ENCODE peak calls at places on chromosomes 6 and 20, in nine cellular contexts. M is GM10248, X is NCI-H187 treated with DMSO at 0.1 percent for 48 hours, Q is T-helper 2 cell, R is SHP77, E is substantia nigra, B is mesothelial cell of epicardium, N is Ammon's horn, A is cardiac muscle cell. O is an unnamed sample.

GRCh38 chr6:16681260-16681873 is 79.9 kb downstream of the ATXN1 start:
- DNase-seq in Q (no peak), M (no peak), N (no peak), A (peak), R (no peak), E (no peak), X (peak), B (no peak), O (no peak)

GRCh38 chr6:79784013-79784753 is 153.1 kb downstream of the SH3BGRL2 start:
- DNase-seq in X (no peak), R (no peak), E (no peak), N (no peak), Q (no peak), M (no peak), B (no peak), A (no peak), O (no peak)

GRCh38 chr20:34948030-34948429 is 7.6 kb downstream of the GSS start:
- DNase-seq in E (no peak), M (no peak), B (no peak), Q (no peak), X (no peak), R (no peak), N (no peak), A (no peak), O (no peak)

GRCh38 chr20:21102691-21103311 is 3.4 kb downstream of the LINC00237 start:
- DNase-seq in A (peak), E (peak), X (no peak), B (peak), M (peak), Q (peak), R (no peak), N (peak), O (no peak)

GRCh38 chr6:169809386-169809785 is 58.0 kb downstream of the ERMARD start:
- DNase-seq in N (no peak), M (no peak), A (no peak), E (no peak), X (no peak), Q (no peak), B (peak), R (no peak), O (no peak)

GRCh38 chr20:50070361-50070760 is 42.6 kb downstream of the UBE2V1 start:
- DNase-seq in R (no peak), E (no peak), B (no peak), X (no peak), A (no peak), Q (no peak), N (no peak), M (no peak), O (no peak)

GRCh38 chr20:7399575-7399974 is 540.7 kb downstream of the HAO1 start:
- DNase-seq in X (no peak), E (no peak), B (no peak), A (peak), M (no peak), R (no peak), Q (no peak), N (no peak), O (no peak)

GRCh38 chr20:20561172-20561571 is 151.3 kb downstream of the RALGAPA2 start:
- DNase-seq in R (no peak), X (no peak), B (no peak), M (no peak), A (no peak), Q (no peak), N (no peak), E (no peak), O (no peak)

GRCh38 chr6:111950661-111951426 is 77.6 kb upstream of the FYN start:
- DNase-seq in N (no peak), M (no peak), X (no peak), E (no peak), R (peak), B (no peak), A (no peak), Q (no peak), O (no peak)

GRCh38 chr6:136365781-136366354 is 76.2 kb upstream of the BCLAF1 start:
- DNase-seq in B (no peak), X (no peak), E (peak), A (no peak), R (peak), M (no peak), Q (peak), N (peak), O (no peak)

GRCh38 chr20:56604690-56605089 is 24.4 kb upstream of the TFAP2C start:
- DNase-seq in R (no peak), N (no peak), M (no peak), B (no peak), A (no peak), X (no peak), Q (no peak), E (no peak), O (no peak)

GRCh38 chr6:117194978-117195377 is 70.4 kb upstream of the VGLL2 start:
- DNase-seq in B (no peak), X (no peak), A (no peak), R (peak), M (no peak), Q (no peak), N (peak), E (no peak), O (no peak)

GRCh38 chr20:41701596-41702350 is 83.6 kb upstream of the CHD6 start:
- DNase-seq in Q (no peak), B (no peak), M (no peak), N (no peak), A (no peak), R (no peak), E (no peak), X (no peak), O (no peak)